ENCODE peak calls at places on chromosomes 3 and 15, in eight cellular contexts. F is Calu3; I is ELR; V is A549; A is NCI-H460; X is cerebellar cortex; D is activated CD4-positive, alpha-beta memory T cell treated with anti-CD3 and anti-CD28 coated beads for 36 hours; H is cardiac fibroblast. M is an unnamed sample.

GRCh38 chr15:80567721-80568157 is 127.4 kb upstream of the ABHD17C start:
- DNase-seq in I (peak), H (peak), D (peak), A (peak), X (peak), F (peak), V (peak), M (peak)

GRCh38 chr15:58537033-58537432 is 105.2 kb downstream of the LIPC start:
- DNase-seq in V (no peak), I (no peak), F (no peak), A (no peak), D (no peak), H (no peak), X (no peak), M (no peak)

GRCh38 chr15:61314443-61314842 is 85.3 kb upstream of the RORA start:
- DNase-seq in A (no peak), X (no peak), F (no peak), D (no peak), I (no peak), H (no peak), V (no peak), M (no peak)

GRCh38 chr3:140705954-140706353 is 28.1 kb downstream of the TRIM42 start:
- DNase-seq in X (no peak), V (no peak), D (no peak), A (no peak), F (no peak), H (no peak), I (no peak), M (no peak)

GRCh38 chr3:170258105-170258487 is 35.9 kb downstream of the PRKCI start:
- DNase-seq in F (no peak), A (no peak), X (no peak), V (no peak), I (no peak), D (no peak), H (no peak), M (no peak)

GRCh38 chr15:45134682-45135604 is 5.1 kb downstream of the DUOX1 start:
- DNase-seq in F (peak), I (no peak), D (peak), X (no peak), H (no peak), A (no peak), V (no peak), M (no peak)

GRCh38 chr15:60326824-60327654 is 70.7 kb downstream of the ANXA2 start:
- DNase-seq in X (peak), I (peak), V (no peak), H (peak), D (peak), A (peak), F (peak), M (peak)

GRCh38 chr3:183577336-183577735 is 21.8 kb upstream of the KLHL6 start:
- DNase-seq in A (no peak), I (no peak), F (no peak), H (no peak), D (no peak), X (no peak), V (no peak), M (no peak)

GRCh38 chr3:190585771-190586630 is 72.1 kb downstream of the IL1RAP start:
- DNase-seq in F (peak), D (peak), I (peak), A (peak), X (no peak), H (peak), V (peak), M (peak)

GRCh38 chr3:156648086-156648485 is 26.3 kb upstream of the TIPARP start:
- DNase-seq in F (no peak), H (peak), X (no peak), A (no peak), D (no peak), I (peak), V (no peak), M (peak)

M was measured in astrocyte of the hippocampus.